ENCODE peak calls at places on chromosomes 11 and 22, in nine cellular contexts. R is Peyer's patch, F is dorsolateral prefrontal cortex, T is A549, B is AG09319, Q is NB4, I is foreskin fibroblast, O is stomach, X is progenitor cell of endocrine pancreas. M is an unnamed sample.

GRCh38 chr22:23113067-23113846 is 28.5 kb downstream of the RSPH14 start:
- DNase-seq in R (no peak), F (peak), T (no peak), B (no peak), Q (peak), I (peak), O (no peak), X (no peak), M (no peak)

GRCh38 chr11:30991376-30991775 is 378.2 kb downstream of the DCDC1 start:
- DNase-seq in R (no peak), F (no peak), T (peak), B (no peak), Q (no peak), I (no peak), O (no peak), X (no peak), M (no peak)

GRCh38 chr11:74471037-74471436 is 3.7 kb upstream of the KCNE3 start:
- DNase-seq in R (no peak), F (no peak), T (no peak), B (no peak), Q (no peak), I (no peak), O (no peak), X (no peak), M (no peak)

GRCh38 chr22:28734393-28734792 is 7.2 kb downstream of the CHEK2 start:
- DNase-seq in R (no peak), F (no peak), T (no peak), B (no peak), Q (no peak), I (no peak), O (no peak), X (no peak), M (no peak)

GRCh38 chr22:45310331-45311032 is 748 bp downstream of the FAM118A start:
- DNase-seq in R (peak), F (peak), T (no peak), B (no peak), Q (peak), I (no peak), O (no peak), X (no peak), M (no peak)

GRCh38 chr22:20853236-20853660 is 5.4 kb downstream of the PI4KA start:
- DNase-seq in R (peak), F (no peak), T (no peak), B (no peak), Q (no peak), I (no peak), O (no peak), X (no peak), M (no peak)

GRCh38 chr11:816433-816779 is 2.3 kb upstream of the PNPLA2 start:
- DNase-seq in R (no peak), F (no peak), T (peak), B (no peak), Q (no peak), I (no peak), O (no peak), X (no peak), M (no peak)

GRCh38 chr11:68224606-68225005 is 11.5 kb upstream of the KMT5B start:
- DNase-seq in R (no peak), F (no peak), T (no peak), B (no peak), Q (no peak), I (no peak), O (no peak), X (no peak), M (no peak)

GRCh38 chr11:35765211-35765610 is 102.6 kb downstream of the TRIM44 start:
- DNase-seq in R (no peak), F (no peak), T (no peak), B (no peak), Q (no peak), I (peak), O (no peak), X (no peak), M (no peak)

GRCh38 chr11:130609121-130610035 is 160.9 kb downstream of the ADAMTS15 start:
- DNase-seq in R (peak), F (no peak), T (no peak), B (no peak), Q (peak), I (peak), O (peak), X (no peak), M (no peak)

GRCh38 chr11:20363500-20364411 is at the start of gene HTATIP2:
- DNase-seq in R (peak), F (peak), T (peak), B (no peak), Q (peak), I (no peak), O (peak), X (peak), M (peak)

GRCh38 chr22:40641269-40641668 is 4.8 kb upstream of the MRTFA start:
- DNase-seq in R (peak), F (no peak), T (peak), B (no peak), Q (no peak), I (no peak), O (no peak), X (no peak), M (no peak)

GRCh38 chr22:41271787-41272186 is 14.2 kb downstream of the RANGAP1 start:
- DNase-seq in R (no peak), F (no peak), T (no peak), B (no peak), Q (no peak), I (no peak), O (no peak), X (no peak), M (no peak)

GRCh38 chr11:61028135-61028729 is 56.8 kb downstream of the CD6 start:
- DNase-seq in R (peak), F (no peak), T (no peak), B (no peak), Q (no peak), I (no peak), O (peak), X (no peak), M (peak)

GRCh38 chr11:64659417-64660144 is 63.4 kb downstream of the NRXN2 start:
- DNase-seq in R (no peak), F (peak), T (peak), B (peak), Q (peak), I (peak), O (no peak), X (no peak), M (peak)

GRCh38 chr22:29692327-29692640 is 27.5 kb upstream of the CABP7 start:
- DNase-seq in R (no peak), F (no peak), T (no peak), B (no peak), Q (no peak), I (no peak), O (no peak), X (no peak), M (no peak)

GRCh38 chr11:47431356-47432083 is 5.3 kb upstream of the PSMC3 start:
- DNase-seq in R (no peak), F (no peak), T (no peak), B (no peak), Q (no peak), I (no peak), O (no peak), X (no peak), M (no peak)

GRCh38 chr22:47788461-47788860 is 1026.0 kb downstream of the TBC1D22A start:
- DNase-seq in R (peak), F (no peak), T (no peak), B (no peak), Q (no peak), I (no peak), O (no peak), X (no peak), M (peak)

GRCh38 chr11:65488273-65489058 is 10.4 kb upstream of the MALAT1 start:
- DNase-seq in R (peak), F (no peak), T (peak), B (no peak), Q (no peak), I (peak), O (no peak), X (no peak), M (no peak)

GRCh38 chr11:130638048-130638447 is 189.6 kb downstream of the ADAMTS15 start:
- DNase-seq in R (no peak), F (no peak), T (peak), B (no peak), Q (no peak), I (no peak), O (no peak), X (no peak), M (no peak)

GRCh38 chr22:40666151-40666848 is 13.0 kb upstream of the MCHR1 start:
- DNase-seq in R (no peak), F (peak), T (no peak), B (peak), Q (no peak), I (peak), O (no peak), X (no peak), M (no peak)

GRCh38 chr22:45638834-45639746 is 32.5 kb upstream of the ATXN10 start:
- DNase-seq in R (peak), F (no peak), T (peak), B (peak), Q (peak), I (peak), O (peak), X (no peak), M (peak)

GRCh38 chr11:40924915-40925314 is 534.5 kb downstream of the LRRC4C start:
- DNase-seq in R (no peak), F (no peak), T (no peak), B (no peak), Q (no peak), I (no peak), O (no peak), X (no peak), M (no peak)

GRCh38 chr22:30185129-30185528 is 61.4 kb downstream of the LIF start:
- DNase-seq in R (no peak), F (no peak), T (no peak), B (no peak), Q (no peak), I (no peak), O (no peak), X (no peak), M (no peak)

GRCh38 chr22:17137226-17137625 is 16.1 kb upstream of the TMEM121B start:
- DNase-seq in R (no peak), F (no peak), T (no peak), B (no peak), Q (no peak), I (no peak), O (no peak), X (no peak), M (no peak)

DNA sequence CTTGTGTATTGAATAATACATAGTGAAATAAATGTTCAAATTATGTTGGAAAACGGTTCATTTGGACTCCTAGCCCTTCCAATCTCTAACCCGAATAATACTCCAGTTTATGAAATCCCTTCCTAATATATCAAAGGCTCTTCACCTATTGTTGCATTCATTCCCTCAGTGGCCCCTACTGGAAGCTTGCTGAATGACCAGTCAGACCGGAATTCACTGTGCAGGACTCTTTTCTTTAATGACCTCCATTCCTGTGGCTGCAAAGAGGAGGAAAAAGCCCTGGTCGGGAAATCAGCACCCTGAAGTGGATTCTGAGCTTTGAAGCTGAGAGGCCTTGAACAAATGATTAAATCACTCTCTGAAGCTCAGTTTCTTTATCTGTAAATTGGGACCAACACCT is 19.1 kb upstream of the RCN1 start:
- DNase-seq in R (no peak), F (no peak), T (peak), B (no peak), Q (no peak), I (peak), O (no peak), X (no peak), M (no peak)
- TF ChIP-seq CTCF in R (no peak), F (no peak), T (no peak), B (peak), Q (no peak), I (peak), O (no peak), X (peak), M (no peak)

DNA sequence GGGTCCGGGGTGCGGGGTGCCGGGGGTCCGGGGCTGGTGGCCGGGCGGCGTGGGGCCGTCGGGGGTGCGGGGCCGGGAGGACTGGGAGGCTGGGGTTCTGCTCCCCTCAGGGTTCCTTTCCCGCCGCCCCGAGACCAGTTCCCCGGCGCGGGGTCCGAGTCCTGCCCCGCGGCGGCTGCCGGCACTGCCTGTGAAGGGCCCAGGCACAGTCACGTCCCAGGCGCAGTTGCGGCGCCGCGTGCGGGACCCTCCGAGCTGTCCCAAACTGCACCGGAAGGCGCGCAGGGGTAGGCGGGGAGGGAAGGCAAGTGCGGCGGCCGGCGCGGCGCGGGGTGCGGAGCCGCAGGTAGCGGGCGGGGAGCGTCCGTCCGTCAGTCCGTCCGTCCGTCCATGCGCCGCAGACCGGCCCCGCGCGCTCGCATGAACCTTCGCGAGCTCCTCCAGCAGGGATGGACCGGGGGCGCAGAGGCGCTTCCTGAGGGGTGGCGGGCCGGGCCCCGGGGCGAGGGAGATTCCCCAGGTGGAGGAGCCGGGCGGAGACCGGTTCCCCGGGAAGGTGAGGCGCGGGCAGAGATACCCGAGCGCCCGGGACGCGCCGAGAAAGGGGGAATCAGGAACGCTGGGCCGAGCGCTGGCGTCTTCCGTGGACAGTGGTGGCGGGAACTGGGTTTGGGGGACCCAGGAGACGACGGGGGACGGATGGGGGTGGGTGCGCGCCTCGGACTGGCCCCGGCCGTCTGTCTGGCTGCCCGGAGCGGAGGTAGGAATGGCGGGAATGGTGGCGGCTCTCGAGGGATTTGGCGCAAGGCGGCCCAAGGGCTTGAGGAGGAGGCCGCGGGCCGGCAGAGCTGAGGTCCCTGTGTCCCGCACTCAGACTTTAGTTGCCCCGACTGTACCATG is 3.1 kb upstream of the ADORA2A start:
- DNase-seq in R (no peak), F (no peak), T (no peak), B (no peak), Q (peak), I (no peak), O (no peak), X (no peak), M (no peak)
- TF ChIP-seq CTCF in R (no peak), F (no peak), T (no peak), B (no peak), Q (no peak), I (no peak), O (no peak), X (no peak), M (peak)

GRCh38 chr11:50174189-50174588 is 141.5 kb downstream of the OR4C45 start:
- DNase-seq in R (no peak), F (no peak), T (no peak), B (no peak), Q (no peak), I (no peak), O (no peak), X (no peak), M (no peak)
- TF ChIP-seq CTCF in R (no peak), F (no peak), T (no peak), B (no peak), Q (no peak), I (no peak), O (no peak), X (no peak), M (no peak)

DNA sequence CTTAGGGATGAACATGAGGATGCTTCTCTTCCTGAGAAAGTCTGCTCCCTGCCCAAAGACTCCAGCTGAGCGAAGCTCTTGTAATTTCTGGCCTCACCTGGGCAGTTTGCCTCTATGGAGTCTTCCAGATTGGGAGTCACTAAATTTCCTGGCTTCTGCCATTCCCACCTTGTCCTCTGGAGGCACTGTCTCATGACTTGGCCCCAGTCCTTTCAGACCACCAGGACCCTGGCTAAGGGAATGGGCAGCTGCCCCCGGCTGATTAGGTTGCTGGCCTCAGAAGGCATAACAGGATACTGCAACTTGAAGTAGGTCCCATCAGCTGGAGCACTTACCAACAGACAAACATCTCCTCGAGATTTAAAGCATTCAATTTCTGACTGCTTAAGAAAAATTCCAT is 128.1 kb upstream of the SPON1 start:
- DNase-seq in R (no peak), F (no peak), T (peak), B (no peak), Q (peak), I (no peak), O (no peak), X (peak), M (no peak)
- TF ChIP-seq CTCF in R (no peak), F (no peak), T (no peak), B (peak), Q (peak), I (no peak), O (no peak), X (peak), M (peak)

DNA sequence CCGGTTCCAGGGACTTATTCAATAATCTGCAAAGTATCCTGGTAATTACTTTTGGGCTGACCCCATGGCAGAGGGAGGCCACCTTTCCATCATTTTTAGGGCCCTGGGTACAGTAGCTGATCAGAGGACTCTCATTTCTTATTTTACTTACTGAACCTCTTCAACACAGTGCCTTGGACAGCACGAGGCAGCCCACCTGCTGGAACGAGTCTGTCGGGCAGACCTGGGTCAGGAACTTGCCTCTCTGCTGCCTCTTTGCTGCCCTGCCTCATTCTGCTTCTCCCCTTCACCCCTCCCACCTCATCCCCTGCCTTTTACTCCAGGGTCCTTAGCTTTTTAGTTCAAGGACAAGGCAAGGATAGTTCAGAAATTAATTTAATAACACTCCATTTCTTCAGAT is 204.5 kb downstream of the CSNK2A3 start:
- DNase-seq in R (no peak), F (no peak), T (no peak), B (no peak), Q (no peak), I (no peak), O (no peak), X (no peak), M (no peak)
- TF ChIP-seq CTCF in R (no peak), F (no peak), T (no peak), B (no peak), Q (no peak), I (no peak), O (no peak), X (no peak), M (no peak)

GRCh38 chr22:43827336-43827735 is 15.2 kb upstream of the EFCAB6 start:
- DNase-seq in R (no peak), F (no peak), T (no peak), B (no peak), Q (no peak), I (no peak), O (no peak), X (no peak), M (peak)

GRCh38 chr22:43827926-43828710 is 16.0 kb upstream of the EFCAB6 start:
- DNase-seq in R (peak), F (no peak), T (peak), B (no peak), Q (no peak), I (no peak), O (peak), X (no peak), M (peak)

GRCh38 chr22:43824724-43825485 is 12.8 kb upstream of the EFCAB6 start:
- DNase-seq in R (peak), F (peak), T (no peak), B (no peak), Q (no peak), I (no peak), O (peak), X (no peak), M (peak)

GRCh38 chr22:43825651-43826050 is 13.5 kb upstream of the EFCAB6 start:
- DNase-seq in R (peak), F (peak), T (no peak), B (no peak), Q (no peak), I (no peak), O (peak), X (no peak), M (no peak)

DNA sequence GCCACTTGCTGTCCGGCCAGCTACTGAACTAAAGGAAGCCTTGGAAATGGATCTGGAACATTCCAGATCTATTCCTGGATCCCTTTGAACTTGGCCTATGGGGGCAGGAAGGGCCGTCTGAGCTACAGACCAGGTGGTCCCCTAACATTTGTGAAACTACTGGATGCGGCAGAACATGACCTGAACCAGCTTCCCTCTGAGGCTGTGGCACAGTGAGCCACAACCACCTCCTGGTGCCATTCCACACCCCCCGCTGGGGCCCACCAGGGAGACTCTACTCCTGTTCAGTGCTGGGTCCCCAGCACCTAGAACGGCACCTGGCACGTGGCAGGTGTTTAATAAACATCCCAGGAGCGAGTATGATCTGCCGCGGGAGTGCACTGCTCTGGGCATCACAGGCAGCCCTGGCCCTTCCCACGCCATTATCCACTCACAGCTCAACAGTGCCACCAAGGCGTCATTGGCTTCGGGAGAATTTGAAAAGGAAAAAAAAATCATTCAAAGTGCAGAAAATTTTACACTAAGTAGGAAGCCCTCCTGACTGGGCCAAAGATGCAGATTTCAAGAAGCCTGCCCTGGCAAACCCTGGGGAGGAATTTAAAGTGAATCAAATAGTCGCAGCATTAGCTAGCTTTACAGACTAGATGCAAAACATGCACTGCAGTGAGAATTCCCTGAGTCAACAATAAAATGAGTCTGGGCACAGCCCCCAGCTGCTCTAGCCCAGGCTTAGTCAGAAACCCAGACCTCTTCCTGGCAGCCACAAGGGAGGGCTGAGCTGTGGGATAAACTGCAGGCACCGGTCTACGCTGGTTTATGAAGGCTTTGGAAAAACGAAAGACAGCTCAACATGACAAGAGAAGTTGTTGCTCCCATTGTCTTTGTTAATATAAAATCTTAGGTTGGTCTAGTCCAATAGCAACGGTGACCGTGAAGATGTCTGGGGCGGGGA is 14.3 kb upstream of the EFCAB6 start:
- DNase-seq in R (peak), F (peak), T (peak), B (no peak), Q (peak), I (peak), O (peak), X (no peak), M (peak)
- TF ChIP-seq CTCF in R (no peak), F (peak), T (peak), B (peak), Q (peak), I (peak), O (no peak), X (peak), M (no peak)